ENCODE peak calls at places on chromosomes 2 and 18, in five cellular contexts. Z, X, C, Y and Q are unnamed samples. For H3K36me3, the result is how much of the 10 kb centered on the place peaks cover.

GRCh38 chr18:80033181-80034067 is 810 bp upstream of the RBFA start:
- DNase-seq in Z (no peak), X (peak), C (no peak), Y (peak), Q (no peak)

GRCh38 chr18:59715966-59716369 is 18.7 kb upstream of the CCBE1 start:
- DNase-seq in Z (peak), X (no peak), C (no peak), Y (no peak), Q (peak)

GRCh38 chr18:11963991-11964484 is 17.3 kb upstream of the IMPA2 start:
- DNase-seq in Z (no peak), X (no peak), C (no peak), Y (no peak), Q (no peak)

GRCh38 chr18:75360206-75360605 is 67.3 kb downstream of the SMIM21 start:
- DNase-seq in Z (no peak), X (no peak), C (no peak), Y (no peak), Q (no peak)

GRCh38 chr2:216246741-216247140 is 125.5 kb downstream of the MARCHF4 start:
- DNase-seq in Z (no peak), X (no peak), C (no peak), Y (no peak), Q (no peak)

GRCh38 chr2:232386490-232386739 is 7.9 kb downstream of the ALPP start:
- DNase-seq in Z (no peak), X (no peak), C (no peak), Y (no peak), Q (no peak)

GRCh38 chr18:27605107-27605834 is 420.2 kb upstream of the CHST9 start:
- DNase-seq in Z (peak), X (no peak), C (peak), Y (peak), Q (peak)

GRCh38 chr2:61799054-61799453 is 54.8 kb downstream of the FAM161A start:
- DNase-seq in Z (no peak), X (no peak), C (no peak), Y (no peak), Q (no peak)

GRCh38 chr2:204170419-204170818 is 233.9 kb downstream of the ICOS start:
- DNase-seq in Z (no peak), X (no peak), C (no peak), Y (no peak), Q (no peak)

GRCh38 chr18:159037-159652 is 788 bp downstream of the USP14 start:
- DNase-seq in Z (no peak), X (no peak), C (no peak), Y (peak), Q (peak)

GRCh38 chr18:53551868-53552426 is 672.5 kb downstream of the MBD2 start:
- DNase-seq in Z (no peak), X (no peak), C (no peak), Y (no peak), Q (no peak)

GRCh38 chr2:8119782-8120551 is 561.9 kb upstream of the ID2 start:
- DNase-seq in Z (peak), X (no peak), C (peak), Y (no peak), Q (no peak)

GRCh38 chr2:203720011-203720410 is 13.6 kb downstream of the CD28 start:
- DNase-seq in Z (no peak), X (no peak), C (no peak), Y (no peak), Q (no peak)

GRCh38 chr2:118046628-118047210 is 32.8 kb upstream of the CCDC93 start:
- DNase-seq in Z (no peak), X (no peak), C (no peak), Y (peak), Q (peak)

GRCh38 chr18:8847066-8847755 is 141.9 kb downstream of the MTCL1 start:
- DNase-seq in Z (no peak), X (no peak), C (no peak), Y (no peak), Q (no peak)

GRCh38 chr2:224284134-224284946 is 117.6 kb downstream of the FAM124B start:
- DNase-seq in Z (no peak), X (no peak), C (peak), Y (peak), Q (peak)

GRCh38 chr2:121349721-121350401 is 64.9 kb upstream of the TFCP2L1 start:
- DNase-seq in Z (no peak), X (no peak), C (no peak), Y (no peak), Q (no peak)
- H3K36me3 ChIP-seq in Z (half or more), X (under half), C (under half), Y (half or more), Q (under half)

GRCh38 chr2:28926837-28927236 is 32.4 kb downstream of the WDR43 start:
- DNase-seq in Z (no peak), X (no peak), C (no peak), Y (no peak), Q (no peak)
- H3K36me3 ChIP-seq in Z (half or more), X (under half), C (under half), Y (half or more), Q (half or more)

DNA sequence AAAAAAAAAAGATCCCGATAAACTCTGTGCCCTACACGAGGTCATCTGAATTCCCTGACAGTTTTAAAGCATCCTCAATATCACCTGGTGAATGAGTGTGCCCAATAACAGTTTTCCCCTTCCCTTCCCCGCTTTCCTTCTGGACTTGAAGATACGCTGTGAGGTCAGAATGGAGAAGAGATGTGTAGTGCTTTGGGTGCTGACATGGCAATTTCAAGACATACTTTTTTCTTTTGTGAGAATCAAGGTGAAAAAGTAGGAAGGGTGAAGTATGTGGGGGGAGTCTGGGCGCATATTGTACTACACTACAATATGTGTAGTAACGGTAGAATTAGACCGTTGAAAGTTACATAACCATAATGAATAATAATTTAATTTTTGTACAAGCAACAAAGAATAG is 21.7 kb downstream of the DNAJC27 start:
- DNase-seq in Z (no peak), X (no peak), C (no peak), Y (no peak), Q (no peak)
- H3K36me3 ChIP-seq in Z (half or more), X (under half), C (under half), Y (under half), Q (under half)

GRCh38 chr2:70085711-70086277 is 1.5 kb upstream of the PCBP1 start:
- DNase-seq in Z (no peak), X (peak), C (no peak), Y (no peak), Q (no peak)

GRCh38 chr2:70086278-70086837 is 919 bp upstream of the PCBP1 start:
- DNase-seq in Z (peak), X (peak), C (peak), Y (peak), Q (peak)

GRCh38 chr2:70081221-70081620 is 6.1 kb upstream of the PCBP1 start:
- DNase-seq in Z (no peak), X (peak), C (no peak), Y (no peak), Q (no peak)

GRCh38 chr2:70084973-70085710 is 2.1 kb upstream of the PCBP1 start:
- DNase-seq in Z (peak), X (peak), C (peak), Y (no peak), Q (no peak)

GRCh38 chr2:70083344-70084156 is 3.7 kb upstream of the PCBP1 start:
- DNase-seq in Z (no peak), X (peak), C (peak), Y (no peak), Q (no peak)
- H3K36me3 ChIP-seq in Z (under half), X (under half), C (under half), Y (under half), Q (under half)

GRCh38 chr18:48129621-48130082 is 199.2 kb upstream of the SMAD2 start:
- DNase-seq in Z (no peak), X (no peak), C (no peak), Y (no peak), Q (no peak)

GRCh38 chr18:48126240-48126639 is 195.8 kb upstream of the SMAD2 start:
- DNase-seq in Z (no peak), X (no peak), C (no peak), Y (no peak), Q (no peak)

GRCh38 chr18:48124857-48125626 is 194.6 kb upstream of the SMAD2 start:
- DNase-seq in Z (no peak), X (no peak), C (no peak), Y (no peak), Q (no peak)

GRCh38 chr18:48125724-48126123 is 195.3 kb upstream of the SMAD2 start:
- DNase-seq in Z (no peak), X (no peak), C (no peak), Y (no peak), Q (no peak)

GRCh38 chr18:48127546-48128105 is 197.2 kb upstream of the SMAD2 start:
- DNase-seq in Z (no peak), X (no peak), C (no peak), Y (no peak), Q (no peak)
- H3K36me3 ChIP-seq in Z (under half), X (under half), C (under half), Y (under half), Q (under half)

GRCh38 chr2:241254904-241255351 is 60.5 kb downstream of the HDLBP start:
- DNase-seq in Z (peak), X (peak), C (no peak), Y (no peak), Q (no peak)
- H3K36me3 ChIP-seq in Z (half or more), X (half or more), C (under half), Y (half or more), Q (half or more)